ENCODE peak calls at places on chromosomes 2 and 18, in eight cellular contexts. One of them, this sample, is unnamed. For H3K27me3, the result is how much of the 10 kb centered on the place peaks cover.

GRCh38 chr18:53509886-53510285 is 714.6 kb downstream of the MBD2 start:
- DNase-seq in left ventricle myocardium inferior: no peak
- DNase-seq in dorsolateral prefrontal cortex: no peak
- DNase-seq in GM12878: no peak
- DNase-seq in tibial nerve: no peak
- DNase-seq in thoracic aorta: no peak
- DNase-seq in ovary: no peak
- DNase-seq in spleen: no peak
- DNase-seq in this sample: no peak

GRCh38 chr2:74915743-74916142 is 42.7 kb upstream of the POLE4 start:
- DNase-seq in left ventricle myocardium inferior: no peak
- DNase-seq in dorsolateral prefrontal cortex: no peak
- DNase-seq in thoracic aorta: no peak
- DNase-seq in spleen: no peak
- DNase-seq in GM12878: peak
- DNase-seq in ovary: no peak
- DNase-seq in tibial nerve: no peak
- DNase-seq in this sample: no peak

GRCh38 chr2:195486987-195487644 is 169.9 kb upstream of the SLC39A10 start:
- DNase-seq in ovary: no peak
- DNase-seq in tibial nerve: no peak
- DNase-seq in left ventricle myocardium inferior: no peak
- DNase-seq in thoracic aorta: no peak
- DNase-seq in spleen: no peak
- DNase-seq in dorsolateral prefrontal cortex: no peak
- DNase-seq in GM12878: no peak
- DNase-seq in this sample: no peak

GRCh38 chr18:63016270-63016669 is 300.9 kb downstream of the PHLPP1 start:
- DNase-seq in ovary: peak
- DNase-seq in tibial nerve: peak
- DNase-seq in left ventricle myocardium inferior: no peak
- DNase-seq in GM12878: peak
- DNase-seq in thoracic aorta: no peak
- DNase-seq in dorsolateral prefrontal cortex: peak
- DNase-seq in spleen: no peak
- DNase-seq in this sample: no peak

GRCh38 chr18:79493211-79493800 is 97.6 kb downstream of the NFATC1 start:
- DNase-seq in thoracic aorta: no peak
- DNase-seq in spleen: peak
- DNase-seq in tibial nerve: no peak
- DNase-seq in GM12878: no peak
- DNase-seq in dorsolateral prefrontal cortex: no peak
- DNase-seq in ovary: peak
- DNase-seq in left ventricle myocardium inferior: peak
- DNase-seq in this sample: no peak

GRCh38 chr2:67323209-67323991 is 73.7 kb upstream of the ETAA1 start:
- DNase-seq in spleen: no peak
- DNase-seq in ovary: no peak
- DNase-seq in tibial nerve: no peak
- DNase-seq in left ventricle myocardium inferior: no peak
- DNase-seq in GM12878: no peak
- DNase-seq in dorsolateral prefrontal cortex: no peak
- DNase-seq in thoracic aorta: no peak
- DNase-seq in this sample: no peak

GRCh38 chr2:33448216-33448899 is 28.1 kb upstream of the RASGRP3 start:
- DNase-seq in thoracic aorta: no peak
- DNase-seq in dorsolateral prefrontal cortex: no peak
- DNase-seq in left ventricle myocardium inferior: no peak
- DNase-seq in tibial nerve: no peak
- DNase-seq in spleen: no peak
- DNase-seq in ovary: no peak
- DNase-seq in GM12878: no peak
- DNase-seq in this sample: no peak

GRCh38 chr2:217829420-217829819 is 173.4 kb downstream of the TNS1 start:
- DNase-seq in thoracic aorta: no peak
- DNase-seq in GM12878: no peak
- DNase-seq in spleen: no peak
- DNase-seq in tibial nerve: no peak
- DNase-seq in left ventricle myocardium inferior: no peak
- DNase-seq in ovary: no peak
- DNase-seq in dorsolateral prefrontal cortex: no peak
- DNase-seq in this sample: no peak

GRCh38 chr18:61589724-61590065 is 256.5 kb downstream of the CDH20 start:
- DNase-seq in spleen: no peak
- DNase-seq in left ventricle myocardium inferior: no peak
- DNase-seq in tibial nerve: no peak
- DNase-seq in ovary: no peak
- DNase-seq in GM12878: no peak
- DNase-seq in thoracic aorta: no peak
- DNase-seq in dorsolateral prefrontal cortex: no peak
- DNase-seq in this sample: no peak

GRCh38 chr2:100380681-100381080 is 36.8 kb downstream of the CHST10 start:
- DNase-seq in GM12878: no peak
- DNase-seq in thoracic aorta: no peak
- DNase-seq in tibial nerve: no peak
- DNase-seq in spleen: no peak
- DNase-seq in dorsolateral prefrontal cortex: no peak
- DNase-seq in ovary: no peak
- DNase-seq in left ventricle myocardium inferior: no peak
- DNase-seq in this sample: no peak

GRCh38 chr2:191030521-191031154 is 16.7 kb upstream of the STAT1 start:
- DNase-seq in left ventricle myocardium inferior: no peak
- DNase-seq in spleen: no peak
- DNase-seq in thoracic aorta: no peak
- DNase-seq in tibial nerve: peak
- DNase-seq in ovary: no peak
- DNase-seq in dorsolateral prefrontal cortex: no peak
- DNase-seq in GM12878: no peak
- DNase-seq in this sample: no peak

GRCh38 chr2:237603718-237604362 is 13.3 kb upstream of the RAB17 start:
- DNase-seq in GM12878: peak
- DNase-seq in dorsolateral prefrontal cortex: no peak
- DNase-seq in ovary: no peak
- DNase-seq in left ventricle myocardium inferior: no peak
- DNase-seq in thoracic aorta: no peak
- DNase-seq in spleen: no peak
- DNase-seq in tibial nerve: peak
- DNase-seq in this sample: no peak

GRCh38 chr18:34801769-34802168 is 91.7 kb downstream of the DTNA start:
- DNase-seq in ovary: no peak
- DNase-seq in spleen: no peak
- DNase-seq in GM12878: no peak
- DNase-seq in dorsolateral prefrontal cortex: no peak
- DNase-seq in tibial nerve: no peak
- DNase-seq in thoracic aorta: no peak
- DNase-seq in left ventricle myocardium inferior: no peak
- DNase-seq in this sample: no peak

GRCh38 chr18:46596119-46596518 is 60.9 kb downstream of the LOXHD1 start:
- DNase-seq in spleen: no peak
- DNase-seq in GM12878: no peak
- DNase-seq in ovary: no peak
- DNase-seq in dorsolateral prefrontal cortex: no peak
- DNase-seq in tibial nerve: no peak
- DNase-seq in left ventricle myocardium inferior: no peak
- DNase-seq in thoracic aorta: no peak
- DNase-seq in this sample: no peak

GRCh38 chr2:47422560-47422959 is 19.6 kb downstream of the MSH2 start:
- DNase-seq in spleen: no peak
- DNase-seq in ovary: no peak
- DNase-seq in GM12878: no peak
- DNase-seq in thoracic aorta: no peak
- DNase-seq in tibial nerve: no peak
- DNase-seq in left ventricle myocardium inferior: no peak
- DNase-seq in dorsolateral prefrontal cortex: no peak
- DNase-seq in this sample: no peak

GRCh38 chr18:9613550-9614400 is 584 bp downstream of the PPP4R1 start:
- DNase-seq in thoracic aorta: no peak
- DNase-seq in left ventricle myocardium inferior: peak
- DNase-seq in tibial nerve: peak
- DNase-seq in spleen: peak
- DNase-seq in ovary: peak
- DNase-seq in GM12878: no peak
- DNase-seq in dorsolateral prefrontal cortex: no peak
- DNase-seq in this sample: no peak

GRCh38 chr2:217671871-217672270 is 330.9 kb downstream of the TNS1 start:
- DNase-seq in GM12878: no peak
- DNase-seq in spleen: no peak
- DNase-seq in dorsolateral prefrontal cortex: no peak
- DNase-seq in ovary: no peak
- DNase-seq in thoracic aorta: no peak
- DNase-seq in left ventricle myocardium inferior: no peak
- DNase-seq in tibial nerve: no peak
- DNase-seq in this sample: no peak

GRCh38 chr18:22694954-22695353 is 238.2 kb upstream of the RBBP8 start:
- DNase-seq in left ventricle myocardium inferior: peak
- DNase-seq in dorsolateral prefrontal cortex: no peak
- DNase-seq in spleen: no peak
- DNase-seq in tibial nerve: peak
- DNase-seq in ovary: peak
- DNase-seq in GM12878: no peak
- DNase-seq in thoracic aorta: peak
- DNase-seq in this sample: no peak
- H3K27me3 ChIP-seq in left ventricle myocardium inferior: under half
- H3K27me3 ChIP-seq in dorsolateral prefrontal cortex: under half
- H3K27me3 ChIP-seq in spleen: under half
- H3K27me3 ChIP-seq in tibial nerve: under half
- H3K27me3 ChIP-seq in ovary: under half
- H3K27me3 ChIP-seq in GM12878: under half
- H3K27me3 ChIP-seq in thoracic aorta: under half
- H3K27me3 ChIP-seq in this sample: under half

GRCh38 chr2:205746408-205746785 is 64.1 kb downstream of the NRP2 start:
- DNase-seq in spleen: no peak
- DNase-seq in dorsolateral prefrontal cortex: no peak
- DNase-seq in left ventricle myocardium inferior: no peak
- DNase-seq in thoracic aorta: no peak
- DNase-seq in ovary: no peak
- DNase-seq in tibial nerve: no peak
- DNase-seq in GM12878: no peak
- DNase-seq in this sample: no peak

GRCh38 chr2:205747827-205748386 is 65.6 kb downstream of the NRP2 start:
- DNase-seq in spleen: no peak
- DNase-seq in tibial nerve: no peak
- DNase-seq in dorsolateral prefrontal cortex: no peak
- DNase-seq in left ventricle myocardium inferior: no peak
- DNase-seq in ovary: no peak
- DNase-seq in thoracic aorta: no peak
- DNase-seq in GM12878: no peak
- DNase-seq in this sample: no peak

GRCh38 chr2:205745661-205746407 is 63.5 kb downstream of the NRP2 start:
- DNase-seq in left ventricle myocardium inferior: no peak
- DNase-seq in spleen: no peak
- DNase-seq in thoracic aorta: no peak
- DNase-seq in ovary: no peak
- DNase-seq in tibial nerve: no peak
- DNase-seq in GM12878: no peak
- DNase-seq in dorsolateral prefrontal cortex: no peak
- DNase-seq in this sample: no peak

GRCh38 chr2:205749078-205749477 is 66.8 kb downstream of the NRP2 start:
- DNase-seq in thoracic aorta: no peak
- DNase-seq in left ventricle myocardium inferior: no peak
- DNase-seq in dorsolateral prefrontal cortex: no peak
- DNase-seq in GM12878: no peak
- DNase-seq in spleen: no peak
- DNase-seq in tibial nerve: no peak
- DNase-seq in ovary: no peak
- DNase-seq in this sample: no peak

GRCh38 chr2:205748660-205749059 is 66.4 kb downstream of the NRP2 start:
- DNase-seq in GM12878: no peak
- DNase-seq in left ventricle myocardium inferior: no peak
- DNase-seq in dorsolateral prefrontal cortex: no peak
- DNase-seq in tibial nerve: no peak
- DNase-seq in thoracic aorta: no peak
- DNase-seq in ovary: no peak
- DNase-seq in spleen: no peak
- DNase-seq in this sample: no peak
- H3K27ac ChIP-seq in GM12878: no peak
- H3K27ac ChIP-seq in left ventricle myocardium inferior: no peak
- H3K27ac ChIP-seq in dorsolateral prefrontal cortex: no peak
- H3K27ac ChIP-seq in tibial nerve: peak
- H3K27ac ChIP-seq in thoracic aorta: no peak
- H3K27ac ChIP-seq in ovary: no peak
- H3K27ac ChIP-seq in spleen: no peak
- H3K27ac ChIP-seq in this sample: peak

GRCh38 chr18:54555996-54556395 is 35.0 kb upstream of the DYNAP start:
- DNase-seq in GM12878: no peak
- DNase-seq in dorsolateral prefrontal cortex: no peak
- DNase-seq in thoracic aorta: no peak
- DNase-seq in left ventricle myocardium inferior: no peak
- DNase-seq in spleen: no peak
- DNase-seq in tibial nerve: no peak
- DNase-seq in ovary: no peak
- DNase-seq in this sample: no peak
- H3K27me3 ChIP-seq in GM12878: under half
- H3K27me3 ChIP-seq in dorsolateral prefrontal cortex: under half
- H3K27me3 ChIP-seq in thoracic aorta: under half
- H3K27me3 ChIP-seq in left ventricle myocardium inferior: under half
- H3K27me3 ChIP-seq in spleen: under half
- H3K27me3 ChIP-seq in tibial nerve: under half
- H3K27me3 ChIP-seq in ovary: under half
- H3K27me3 ChIP-seq in this sample: under half

DNA sequence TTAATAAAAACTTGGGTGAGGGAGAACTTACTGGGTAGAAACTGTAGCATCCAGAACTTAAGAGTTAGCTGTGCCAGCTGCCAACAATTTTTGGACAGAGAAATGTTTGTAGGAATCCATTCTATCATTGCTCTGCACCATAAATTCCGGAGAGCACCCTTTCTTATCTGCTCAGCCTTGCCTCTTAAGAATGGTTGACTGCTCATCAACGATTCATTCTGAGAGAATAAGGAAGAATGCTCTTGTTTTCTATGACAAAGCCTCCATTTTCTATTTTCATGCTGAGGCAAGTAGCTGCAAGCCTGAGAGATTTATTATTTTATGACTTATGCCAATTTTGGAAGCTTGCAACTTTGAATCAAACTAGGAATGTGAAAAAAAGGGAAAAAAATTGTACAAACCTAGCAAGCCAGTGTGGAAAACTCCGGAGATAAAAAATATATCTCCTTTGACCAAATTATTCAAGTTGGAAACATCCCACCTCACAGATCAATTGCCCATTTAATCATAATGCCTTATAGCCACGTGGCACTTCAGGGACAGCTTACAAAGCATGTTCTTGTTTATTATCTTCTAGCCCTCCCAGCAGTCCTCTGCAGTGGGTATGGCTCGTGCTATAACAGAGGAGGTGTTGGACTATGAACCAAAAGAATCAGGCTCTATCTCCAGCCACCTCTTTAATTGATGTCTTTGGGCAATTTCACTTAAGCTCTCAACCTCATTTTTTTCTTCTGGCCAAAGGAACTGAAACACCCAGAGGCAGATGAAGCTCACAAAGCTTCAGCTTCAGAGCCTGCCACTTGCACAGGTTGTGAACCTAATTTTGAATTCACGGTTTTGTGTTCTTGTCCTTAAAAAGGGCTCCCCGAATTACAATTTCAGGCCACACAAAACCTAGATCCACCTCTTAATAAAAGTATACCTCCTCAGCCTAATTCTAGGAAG is 40.9 kb upstream of the ATL2 start:
- DNase-seq in ovary: no peak
- DNase-seq in tibial nerve: no peak
- DNase-seq in GM12878: no peak
- DNase-seq in dorsolateral prefrontal cortex: no peak
- DNase-seq in spleen: no peak
- DNase-seq in thoracic aorta: no peak
- DNase-seq in left ventricle myocardium inferior: no peak
- DNase-seq in this sample: no peak
- H3K27ac ChIP-seq in ovary: no peak
- H3K27ac ChIP-seq in tibial nerve: no peak
- H3K27ac ChIP-seq in GM12878: no peak
- H3K27ac ChIP-seq in dorsolateral prefrontal cortex: no peak
- H3K27ac ChIP-seq in spleen: no peak
- H3K27ac ChIP-seq in thoracic aorta: no peak
- H3K27ac ChIP-seq in left ventricle myocardium inferior: no peak
- H3K27ac ChIP-seq in this sample: peak